ENCODE peak calls at places on chromosome 2, in five cellular contexts. One of them, this sample, is unnamed.

GRCh38 chr2:216775043-216775453 is 79.7 kb upstream of the IGFBP5 start:
- DNase-seq in substantia nigra: no peak
- DNase-seq in cardiac fibroblast: peak
- DNase-seq in Right ventricle myocardium superior: peak
- DNase-seq in prostate gland: no peak
- DNase-seq in this sample: no peak

GRCh38 chr2:51782874-51783765 is 751.2 kb upstream of the NRXN1 start:
- DNase-seq in prostate gland: no peak
- DNase-seq in cardiac fibroblast: peak
- DNase-seq in substantia nigra: no peak
- DNase-seq in Right ventricle myocardium superior: no peak
- DNase-seq in this sample: no peak

GRCh38 chr2:207200136-207200535 is 34.4 kb upstream of the KLF7 start:
- DNase-seq in cardiac fibroblast: no peak
- DNase-seq in prostate gland: no peak
- DNase-seq in substantia nigra: no peak
- DNase-seq in Right ventricle myocardium superior: no peak
- DNase-seq in this sample: no peak

GRCh38 chr2:157875720-157876065 is 437 bp downstream of the ACVR1 start:
- DNase-seq in substantia nigra: no peak
- DNase-seq in Right ventricle myocardium superior: peak
- DNase-seq in prostate gland: peak
- DNase-seq in cardiac fibroblast: no peak
- DNase-seq in this sample: peak

GRCh38 chr2:212364106-212364505 is 174.5 kb downstream of the ERBB4 start:
- DNase-seq in substantia nigra: no peak
- DNase-seq in prostate gland: no peak
- DNase-seq in cardiac fibroblast: peak
- DNase-seq in Right ventricle myocardium superior: no peak
- DNase-seq in this sample: no peak

GRCh38 chr2:121648206-121648605 is 1.1 kb downstream of the CLASP1 start:
- DNase-seq in substantia nigra: no peak
- DNase-seq in prostate gland: no peak
- DNase-seq in cardiac fibroblast: peak
- DNase-seq in Right ventricle myocardium superior: no peak
- DNase-seq in this sample: no peak

GRCh38 chr2:224754129-224754528 is 38.0 kb upstream of the CCDC195 start:
- DNase-seq in prostate gland: no peak
- DNase-seq in Right ventricle myocardium superior: no peak
- DNase-seq in cardiac fibroblast: peak
- DNase-seq in substantia nigra: no peak
- DNase-seq in this sample: no peak

GRCh38 chr2:64645014-64645418 is 8.7 kb downstream of the SERTAD2 start:
- DNase-seq in Right ventricle myocardium superior: peak
- DNase-seq in substantia nigra: no peak
- DNase-seq in cardiac fibroblast: peak
- DNase-seq in prostate gland: peak
- DNase-seq in this sample: peak

GRCh38 chr2:65265090-65266045 is 37.7 kb downstream of the ACTR2 start:
- DNase-seq in Right ventricle myocardium superior: no peak
- DNase-seq in substantia nigra: no peak
- DNase-seq in cardiac fibroblast: peak
- DNase-seq in prostate gland: peak
- DNase-seq in this sample: no peak

GRCh38 chr2:74550231-74550630 is 3.5 kb downstream of the LOXL3 start:
- DNase-seq in prostate gland: no peak
- DNase-seq in cardiac fibroblast: no peak
- DNase-seq in Right ventricle myocardium superior: no peak
- DNase-seq in substantia nigra: no peak
- DNase-seq in this sample: no peak

GRCh38 chr2:54903736-54904554 is 146.3 kb downstream of the RTN4 start:
- DNase-seq in substantia nigra: no peak
- DNase-seq in cardiac fibroblast: peak
- DNase-seq in Right ventricle myocardium superior: no peak
- DNase-seq in prostate gland: peak
- DNase-seq in this sample: no peak

GRCh38 chr2:192314800-192315481 is 120.2 kb upstream of the TMEFF2 start:
- DNase-seq in Right ventricle myocardium superior: no peak
- DNase-seq in substantia nigra: no peak
- DNase-seq in prostate gland: no peak
- DNase-seq in cardiac fibroblast: no peak
- DNase-seq in this sample: no peak

GRCh38 chr2:157764386-157764785 is 111.7 kb downstream of the ACVR1 start:
- DNase-seq in cardiac fibroblast: no peak
- DNase-seq in substantia nigra: no peak
- DNase-seq in prostate gland: no peak
- DNase-seq in Right ventricle myocardium superior: no peak
- DNase-seq in this sample: no peak

GRCh38 chr2:75547345-75548035 is 13.2 kb downstream of the EVA1A start:
- DNase-seq in substantia nigra: no peak
- DNase-seq in Right ventricle myocardium superior: no peak
- DNase-seq in cardiac fibroblast: peak
- DNase-seq in prostate gland: no peak
- DNase-seq in this sample: no peak

This sample was measured in progenitor cell of endocrine pancreas.